ENCODE peak calls at places on chromosomes 4 and X, in ten cellular contexts. U is MM.1S, R is gastrocnemius medialis, J is body of pancreas, Z is kidney, K is fibroblast of lung, C is cardiac muscle cell, H is pancreas, T is GM23338, V is left lung. O is an unnamed sample. For H3K4me1, the result is how much of the 10 kb centered on the place peaks cover.

GRCh38 chrX:132404266-132404665 is 84.6 kb downstream of the MBNL3 start:
- DNase-seq in U (no peak), R (no peak), J (no peak), Z (no peak), K (no peak), C (no peak), H (no peak), T (no peak), V (no peak), O (no peak)

GRCh38 chr4:40333921-40334352 is 1.2 kb upstream of the CHRNA9 start:
- DNase-seq in U (no peak), R (no peak), J (no peak), Z (no peak), K (peak), C (no peak), H (no peak), T (peak), V (no peak), O (no peak)

GRCh38 chrX:18709833-18710232 is 2.4 kb downstream of the PPEF1 start:
- DNase-seq in U (no peak), R (no peak), J (no peak), Z (no peak), K (no peak), C (no peak), H (no peak), T (no peak), V (no peak), O (no peak)

GRCh38 chr4:83252782-83253405 is 31.7 kb downstream of the COQ2 start:
- DNase-seq in U (peak), R (no peak), J (peak), Z (no peak), K (peak), C (peak), H (peak), T (peak), V (no peak), O (peak)

GRCh38 chrX:39261446-39262147 is 460.3 kb downstream of the MID1IP1 start:
- DNase-seq in U (peak), R (no peak), J (peak), Z (no peak), K (peak), C (peak), H (no peak), T (peak), V (no peak), O (no peak)

GRCh38 chr4:176065365-176066249 is at the start of gene WDR17:
- DNase-seq in U (peak), R (peak), J (peak), Z (peak), K (peak), C (peak), H (peak), T (peak), V (peak), O (peak)

GRCh38 chr4:105369988-105370387 is 103.9 kb downstream of the PPA2 start:
- DNase-seq in U (no peak), R (no peak), J (no peak), Z (no peak), K (peak), C (no peak), H (no peak), T (no peak), V (no peak), O (no peak)

GRCh38 chr4:15688056-15688455 is 6.4 kb downstream of the FAM200B start:
- DNase-seq in U (no peak), R (no peak), J (no peak), Z (no peak), K (no peak), C (no peak), H (no peak), T (no peak), V (no peak), O (no peak)

GRCh38 chrX:54194982-54195588 is 12.0 kb upstream of the FAM120C start:
- DNase-seq in U (no peak), R (no peak), J (no peak), Z (no peak), K (no peak), C (no peak), H (no peak), T (no peak), V (no peak), O (no peak)

GRCh38 chr4:105878668-105879067 is 16.6 kb upstream of the NPNT start:
- DNase-seq in U (no peak), R (peak), J (no peak), Z (no peak), K (no peak), C (no peak), H (no peak), T (no peak), V (no peak), O (no peak)

GRCh38 chr4:26525136-26525535 is 34.9 kb upstream of the CCKAR start:
- DNase-seq in U (no peak), R (no peak), J (no peak), Z (no peak), K (peak), C (no peak), H (no peak), T (no peak), V (no peak), O (no peak)

GRCh38 chr4:40228497-40229365 is 31.9 kb downstream of the RHOH start:
- DNase-seq in U (peak), R (no peak), J (no peak), Z (no peak), K (no peak), C (no peak), H (no peak), T (peak), V (no peak), O (no peak)

GRCh38 chr4:144787365-144788263 is 141.7 kb downstream of the HHIP start:
- DNase-seq in U (peak), R (no peak), J (no peak), Z (no peak), K (peak), C (peak), H (no peak), T (peak), V (no peak), O (no peak)

GRCh38 chr4:89590102-89590501 is 246.9 kb downstream of the SNCA start:
- DNase-seq in U (no peak), R (no peak), J (no peak), Z (no peak), K (no peak), C (peak), H (no peak), T (peak), V (no peak), O (no peak)

GRCh38 chrX:13076176-13076956 is 31.9 kb upstream of the FAM9C start:
- DNase-seq in U (no peak), R (no peak), J (no peak), Z (no peak), K (no peak), C (no peak), H (no peak), T (no peak), V (no peak), O (no peak)

GRCh38 chr4:76708986-76709385 is 189.0 kb downstream of the SOWAHB start:
- DNase-seq in U (no peak), R (no peak), J (no peak), Z (no peak), K (no peak), C (no peak), H (no peak), T (no peak), V (no peak), O (no peak)

GRCh38 chr4:171622729-171623128 is 190.5 kb upstream of the GALNTL6 start:
- DNase-seq in U (no peak), R (no peak), J (no peak), Z (no peak), K (no peak), C (no peak), H (no peak), T (no peak), V (no peak), O (no peak)

GRCh38 chr4:141346144-141346543 is 125.4 kb downstream of the ZNF330 start:
- DNase-seq in U (peak), R (no peak), J (peak), Z (no peak), K (peak), C (peak), H (no peak), T (peak), V (no peak), O (no peak)

GRCh38 chr4:33061727-33062126 is 2341.6 kb downstream of the PCDH7 start:
- DNase-seq in U (no peak), R (no peak), J (no peak), Z (no peak), K (no peak), C (peak), H (no peak), T (no peak), V (no peak), O (no peak)

GRCh38 chrX:133482345-133483041 is 67.2 kb upstream of the GPC4 start:
- DNase-seq in U (no peak), R (no peak), J (no peak), Z (no peak), K (peak), C (no peak), H (no peak), T (no peak), V (no peak), O (no peak)

GRCh38 chrX:133218329-133218728 is at the start of gene TFDP3:
- DNase-seq in U (no peak), R (no peak), J (no peak), Z (no peak), K (no peak), C (no peak), H (no peak), T (no peak), V (no peak), O (no peak)

GRCh38 chr4:14100349-14100748 is 472.8 kb upstream of the BOD1L1 start:
- DNase-seq in U (no peak), R (no peak), J (no peak), Z (no peak), K (no peak), C (no peak), H (no peak), T (no peak), V (no peak), O (no peak)

GRCh38 chr4:4461850-4462249 is 74.9 kb downstream of the NSG1 start:
- DNase-seq in U (no peak), R (no peak), J (peak), Z (no peak), K (no peak), C (no peak), H (peak), T (no peak), V (no peak), O (no peak)

GRCh38 chrX:107526141-107526540 is 76.7 kb downstream of the FRMPD3 start:
- DNase-seq in U (no peak), R (no peak), J (no peak), Z (no peak), K (no peak), C (no peak), H (no peak), T (no peak), V (no peak), O (no peak)

GRCh38 chr4:124288706-124289486 is 423.6 kb downstream of the ANKRD50 start:
- DNase-seq in U (no peak), R (no peak), J (no peak), Z (no peak), K (peak), C (no peak), H (no peak), T (no peak), V (no peak), O (no peak)

GRCh38 chr4:108881190-108881589 is 118.3 kb upstream of the ETNPPL start:
- DNase-seq in U (no peak), R (no peak), J (no peak), Z (no peak), K (peak), C (no peak), H (no peak), T (no peak), V (no peak), O (no peak)

GRCh38 chr4:129978315-129978714 is 882.4 kb downstream of the C4orf33 start:
- DNase-seq in U (no peak), R (no peak), J (no peak), Z (no peak), K (no peak), C (no peak), H (no peak), T (no peak), V (no peak), O (no peak)

GRCh38 chrX:149825424-149825823 is 43.7 kb downstream of the MAGEA9 start:
- DNase-seq in U (peak), R (no peak), J (peak), Z (no peak), K (no peak), C (peak), H (no peak), T (peak), V (no peak), O (no peak)

GRCh38 chr4:48369771-48370170 is 28.4 kb downstream of the SLAIN2 start:
- DNase-seq in U (no peak), R (no peak), J (no peak), Z (no peak), K (no peak), C (no peak), H (no peak), T (no peak), V (no peak), O (no peak)

GRCh38 chrX:134144231-134144630 is 92.8 kb upstream of the CCDC160 start:
- DNase-seq in U (peak), R (no peak), J (no peak), Z (no peak), K (peak), C (peak), H (no peak), T (peak), V (no peak), O (no peak)

GRCh38 chr4:119172223-119172622 is 36.6 kb downstream of the MYOZ2 start:
- DNase-seq in U (no peak), R (no peak), J (no peak), Z (no peak), K (no peak), C (no peak), H (no peak), T (no peak), V (no peak), O (no peak)

GRCh38 chrX:12309040-12309732 is 170.9 kb downstream of the FRMPD4 start:
- DNase-seq in U (no peak), R (no peak), J (no peak), Z (no peak), K (no peak), C (no peak), H (peak), T (no peak), V (no peak), O (no peak)

GRCh38 chrX:115018944-115019343 is 1.5 kb upstream of the IL13RA2 start:
- DNase-seq in U (no peak), R (no peak), J (no peak), Z (no peak), K (peak), C (no peak), H (no peak), T (no peak), V (no peak), O (no peak)

GRCh38 chr4:53365486-53366300 is at the start of gene SCFD2:
- DNase-seq in U (peak), R (peak), J (peak), Z (peak), K (peak), C (peak), H (peak), T (peak), V (peak), O (peak)

GRCh38 chrX:152937236-152937635 is 39.4 kb downstream of the ZNF185 start:
- DNase-seq in U (no peak), R (no peak), J (no peak), Z (no peak), K (no peak), C (no peak), H (no peak), T (no peak), V (no peak), O (no peak)

GRCh38 chr4:5019274-5019673 is at the start of gene CYTL1:
- DNase-seq in U (no peak), R (no peak), J (no peak), Z (no peak), K (no peak), C (peak), H (peak), T (peak), V (peak), O (no peak)

GRCh38 chr4:23887989-23888388 is 1.9 kb downstream of the PPARGC1A start:
- DNase-seq in U (no peak), R (peak), J (no peak), Z (no peak), K (no peak), C (no peak), H (no peak), T (no peak), V (no peak), O (no peak)
- H3K4me1 ChIP-seq in U (under half), R (under half), J (under half), Z (under half), K (under half), C (under half), H (under half), T (half or more), V (under half), O (under half)

GRCh38 chr4:163665521-163666334 is 171.2 kb downstream of the TMA16 start:
- DNase-seq in U (peak), R (no peak), J (no peak), Z (no peak), K (no peak), C (no peak), H (no peak), T (no peak), V (no peak), O (no peak)
- TF ChIP-seq CTCF in U (peak), R (no peak), J (no peak), Z (no peak), K (peak), C (no peak), H (no peak), T (no peak), V (no peak), O (peak)

GRCh38 chr4:70722199-70722791 is 531 bp downstream of the RUFY3 start:
- DNase-seq in U (no peak), R (no peak), J (peak), Z (no peak), K (peak), C (no peak), H (no peak), T (no peak), V (no peak), O (no peak)
- H3K4me3 ChIP-seq in U (no peak), R (peak), J (no peak), Z (peak), K (peak), C (no peak), H (no peak), T (no peak), V (peak), O (peak)

DNA sequence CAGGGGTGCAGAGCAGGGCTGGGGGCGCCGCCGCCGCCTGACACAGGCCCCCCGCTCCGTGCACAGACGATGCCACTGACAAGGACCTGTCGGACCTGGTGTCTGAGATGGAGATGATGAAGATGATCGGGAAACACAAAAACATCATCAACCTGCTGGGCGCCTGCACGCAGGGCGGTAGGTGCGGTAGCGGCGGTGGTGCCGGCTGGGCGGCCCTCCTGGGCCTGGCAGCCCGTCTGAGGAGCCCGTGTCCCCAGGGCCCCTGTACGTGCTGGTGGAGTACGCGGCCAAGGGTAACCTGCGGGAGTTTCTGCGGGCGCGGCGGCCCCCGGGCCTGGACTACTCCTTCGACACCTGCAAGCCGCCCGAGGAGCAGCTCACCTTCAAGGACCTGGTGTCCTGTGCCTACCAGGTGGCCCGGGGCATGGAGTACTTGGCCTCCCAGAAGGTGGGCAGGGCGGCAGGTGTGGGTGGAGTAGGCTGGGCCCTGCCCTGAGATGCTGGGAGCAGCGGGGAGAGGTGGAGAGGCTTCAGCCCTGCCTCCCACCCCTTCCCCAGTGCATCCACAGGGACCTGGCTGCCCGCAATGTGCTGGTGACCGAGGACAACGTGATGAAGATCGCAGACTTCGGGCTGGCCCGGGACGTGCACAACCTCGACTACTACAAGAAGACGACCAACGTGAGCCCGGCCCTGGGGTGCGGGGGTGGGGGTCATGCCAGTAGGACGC is 12.6 kb downstream of the FGFR3 start:
- DNase-seq in U (no peak), R (no peak), J (no peak), Z (peak), K (no peak), C (no peak), H (peak), T (no peak), V (no peak), O (no peak)
- H3K4me1 ChIP-seq in U (under half), R (under half), J (under half), Z (under half), K (under half), C (under half), H (under half), T (under half), V (under half), O (under half)

GRCh38 chr4:80361329-80361900 is 25.9 kb downstream of the CFAP299 start:
- DNase-seq in U (peak), R (no peak), J (no peak), Z (no peak), K (peak), C (peak), H (no peak), T (peak), V (no peak), O (no peak)
- TF ChIP-seq CTCF in U (peak), R (no peak), J (peak), Z (peak), K (peak), C (peak), H (no peak), T (peak), V (peak), O (peak)

GRCh38 chr4:148023782-148024181 is 291.9 kb downstream of the ARHGAP10 start:
- DNase-seq in U (no peak), R (no peak), J (no peak), Z (no peak), K (no peak), C (no peak), H (no peak), T (no peak), V (no peak), O (no peak)
- H3K4me3 ChIP-seq in U (no peak), R (peak), J (no peak), Z (no peak), K (no peak), C (no peak), H (no peak), T (no peak), V (no peak), O (no peak)

DNA sequence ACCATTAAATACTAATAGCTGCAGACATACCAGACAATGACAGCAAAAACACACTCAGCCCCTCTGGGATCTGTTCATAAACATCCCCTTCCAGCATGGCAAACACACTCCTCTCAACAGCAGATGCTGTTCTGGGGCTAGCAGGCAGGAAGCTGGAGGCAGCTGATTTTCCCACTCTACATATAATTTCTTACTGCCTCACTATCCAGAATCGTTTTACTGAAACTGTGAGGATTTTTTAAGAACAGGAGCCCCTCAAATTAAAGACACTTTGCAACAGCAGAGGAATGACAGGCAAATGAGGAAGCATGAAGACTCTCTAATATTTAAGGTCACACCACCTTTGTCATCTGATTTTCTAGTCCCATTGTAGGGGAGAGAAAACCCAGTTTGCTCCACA is 2.2 kb downstream of the MAPK10 start:
- DNase-seq in U (no peak), R (no peak), J (no peak), Z (no peak), K (no peak), C (no peak), H (no peak), T (no peak), V (no peak), O (no peak)
- H3K4me1 ChIP-seq in U (under half), R (under half), J (under half), Z (under half), K (under half), C (under half), H (under half), T (under half), V (under half), O (under half)

GRCh38 chr4:10186228-10187214 is 69.9 kb upstream of the WDR1 start:
- DNase-seq in U (no peak), R (no peak), J (no peak), Z (no peak), K (no peak), C (peak), H (no peak), T (peak), V (no peak), O (no peak)
- TF ChIP-seq CTCF in U (no peak), R (no peak), J (no peak), Z (peak), K (no peak), C (peak), H (no peak), T (peak), V (no peak), O (no peak)

DNA sequence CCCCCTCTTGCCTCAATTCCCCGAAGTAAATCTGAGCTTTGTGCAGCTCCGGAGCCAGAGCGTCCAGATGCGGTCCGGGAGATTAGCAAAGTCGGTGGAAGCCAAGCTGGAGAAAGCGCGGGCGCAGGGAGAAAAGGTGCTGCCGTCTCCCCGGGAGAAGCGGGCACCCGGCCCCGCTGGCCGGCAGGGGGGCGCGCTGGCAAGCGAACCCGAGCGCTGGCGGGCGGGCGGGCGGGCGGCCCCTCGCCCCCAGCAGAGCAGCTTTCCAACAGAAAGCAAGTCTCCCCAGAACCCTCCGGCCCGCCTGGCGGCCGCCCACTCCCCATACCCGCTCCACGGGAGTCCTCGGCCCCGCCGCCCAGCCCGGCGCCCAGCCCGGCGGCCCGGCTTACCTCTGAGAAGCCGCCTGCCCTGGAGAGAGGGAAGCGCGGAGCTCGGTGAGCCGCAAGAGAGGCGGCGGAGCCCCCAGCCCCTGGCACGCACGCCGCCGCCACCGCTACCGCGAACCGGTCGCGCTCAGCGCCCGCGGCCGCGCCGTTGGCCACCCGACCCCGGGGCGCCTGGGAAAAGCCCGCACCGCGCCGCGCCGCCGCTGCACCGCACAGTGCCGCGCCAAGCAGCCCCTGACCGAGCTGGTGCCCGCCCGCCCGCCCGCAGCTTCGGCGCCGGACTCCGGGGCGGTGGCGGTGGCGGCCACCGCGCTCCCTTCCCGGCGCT is 529 bp upstream of the CITED1 start:
- DNase-seq in U (no peak), R (no peak), J (no peak), Z (no peak), K (no peak), C (peak), H (no peak), T (peak), V (no peak), O (no peak)
- H3K4me3 ChIP-seq in U (peak), R (peak), J (peak), Z (peak), K (peak), C (peak), H (peak), T (peak), V (peak), O (peak)